ENCODE peak calls at places on chromosomes 2 and 18, in six cellular contexts. One of them, this sample, is unnamed.

GRCh38 chr2:27303093-27304025 is 4.9 kb downstream of the UCN start:
- DNase-seq in body of pancreas: peak; percentile 73
- DNase-seq in lower leg skin: no peak
- DNase-seq in A549: peak; percentile 86
- DNase-seq in foreskin fibroblast: peak; percentile 77
- DNase-seq in left ventricle myocardium inferior: no peak
- DNase-seq in this sample: peak; percentile 80

GRCh38 chr2:199596549-199596948 is 138.8 kb upstream of the SATB2 start:
- DNase-seq in body of pancreas: no peak
- DNase-seq in lower leg skin: no peak
- DNase-seq in A549: peak; percentile 6
- DNase-seq in foreskin fibroblast: peak; percentile 7
- DNase-seq in left ventricle myocardium inferior: no peak
- DNase-seq in this sample: peak; percentile 27

GRCh38 chr2:98445167-98445522 is 487 bp downstream of the INPP4A start:
- DNase-seq in body of pancreas: peak; percentile 25
- DNase-seq in lower leg skin: no peak
- DNase-seq in A549: no peak
- DNase-seq in foreskin fibroblast: peak; percentile 48
- DNase-seq in left ventricle myocardium inferior: no peak
- DNase-seq in this sample: no peak

GRCh38 chr18:45423664-45424063 is 191.6 kb upstream of the SLC14A2 start:
- DNase-seq in body of pancreas: no peak
- DNase-seq in lower leg skin: no peak
- DNase-seq in A549: no peak
- DNase-seq in foreskin fibroblast: no peak
- DNase-seq in left ventricle myocardium inferior: no peak
- DNase-seq in this sample: no peak

GRCh38 chr2:240198226-240198625 is 57.8 kb upstream of the OTOS start:
- DNase-seq in body of pancreas: no peak
- DNase-seq in lower leg skin: no peak
- DNase-seq in A549: no peak
- DNase-seq in foreskin fibroblast: no peak
- DNase-seq in left ventricle myocardium inferior: no peak
- DNase-seq in this sample: no peak

GRCh38 chr2:158745067-158745865 is 49.9 kb upstream of the DAPL1 start:
- DNase-seq in body of pancreas: peak; percentile 45
- DNase-seq in lower leg skin: no peak
- DNase-seq in A549: peak; percentile 37
- DNase-seq in foreskin fibroblast: peak; percentile 76
- DNase-seq in left ventricle myocardium inferior: peak; percentile 24
- DNase-seq in this sample: peak; percentile 89

GRCh38 chr2:127531133-127531709 is 4.3 kb upstream of the MYO7B start:
- DNase-seq in body of pancreas: no peak
- DNase-seq in lower leg skin: no peak
- DNase-seq in A549: no peak
- DNase-seq in foreskin fibroblast: peak; percentile 63
- DNase-seq in left ventricle myocardium inferior: no peak
- DNase-seq in this sample: no peak

GRCh38 chr2:101832114-101832513 is 134.6 kb downstream of the MAP4K4 start:
- DNase-seq in body of pancreas: no peak
- DNase-seq in lower leg skin: no peak
- DNase-seq in A549: no peak
- DNase-seq in foreskin fibroblast: no peak
- DNase-seq in left ventricle myocardium inferior: no peak
- DNase-seq in this sample: peak; percentile 32

GRCh38 chr2:185644828-185645227 is 93.8 kb upstream of the FSIP2 start:
- DNase-seq in body of pancreas: no peak
- DNase-seq in lower leg skin: no peak
- DNase-seq in A549: no peak
- DNase-seq in foreskin fibroblast: no peak
- DNase-seq in left ventricle myocardium inferior: no peak
- DNase-seq in this sample: no peak

GRCh38 chr18:27164905-27165304 is 20.2 kb downstream of the CHST9 start:
- DNase-seq in body of pancreas: no peak
- DNase-seq in lower leg skin: no peak
- DNase-seq in A549: no peak
- DNase-seq in foreskin fibroblast: no peak
- DNase-seq in left ventricle myocardium inferior: no peak
- DNase-seq in this sample: no peak

GRCh38 chr2:71935291-71935848 is 212.3 kb downstream of the CYP26B1 start:
- DNase-seq in body of pancreas: no peak
- DNase-seq in lower leg skin: peak; percentile 73
- DNase-seq in A549: no peak
- DNase-seq in foreskin fibroblast: peak; percentile 79
- DNase-seq in left ventricle myocardium inferior: peak; percentile 71
- DNase-seq in this sample: peak; percentile 31

GRCh38 chr2:127515383-127515915 is 10.8 kb downstream of the IWS1 start:
- DNase-seq in body of pancreas: no peak
- DNase-seq in lower leg skin: no peak
- DNase-seq in A549: no peak
- DNase-seq in foreskin fibroblast: no peak
- DNase-seq in left ventricle myocardium inferior: no peak
- DNase-seq in this sample: peak; percentile 67

GRCh38 chr18:31380912-31381311 is 4.3 kb downstream of the DSG4 start:
- DNase-seq in body of pancreas: no peak
- DNase-seq in lower leg skin: no peak
- DNase-seq in A549: no peak
- DNase-seq in foreskin fibroblast: no peak
- DNase-seq in left ventricle myocardium inferior: no peak
- DNase-seq in this sample: no peak

GRCh38 chr2:35510641-35511040 is 844.9 kb upstream of the CRIM1 start:
- DNase-seq in body of pancreas: no peak
- DNase-seq in lower leg skin: no peak
- DNase-seq in A549: no peak
- DNase-seq in foreskin fibroblast: no peak
- DNase-seq in left ventricle myocardium inferior: no peak
- DNase-seq in this sample: peak; percentile 2

GRCh38 chr18:25111382-25112070 is 240.4 kb downstream of the ZNF521 start:
- DNase-seq in body of pancreas: no peak
- DNase-seq in lower leg skin: no peak
- DNase-seq in A549: no peak
- DNase-seq in foreskin fibroblast: peak; percentile 24
- DNase-seq in left ventricle myocardium inferior: no peak
- DNase-seq in this sample: no peak

GRCh38 chr2:44290271-44290670 is 15.0 kb downstream of the SLC3A1 start:
- DNase-seq in body of pancreas: no peak
- DNase-seq in lower leg skin: no peak
- DNase-seq in A549: no peak
- DNase-seq in foreskin fibroblast: peak; percentile 68
- DNase-seq in left ventricle myocardium inferior: no peak
- DNase-seq in this sample: peak; percentile 63

GRCh38 chr2:102801098-102801718 is 39.4 kb downstream of the TMEM182 start:
- DNase-seq in body of pancreas: no peak
- DNase-seq in lower leg skin: no peak
- DNase-seq in A549: no peak
- DNase-seq in foreskin fibroblast: peak; percentile 14
- DNase-seq in left ventricle myocardium inferior: peak; percentile 63
- DNase-seq in this sample: peak; percentile 33

GRCh38 chr2:162118166-162119031 is 33.6 kb downstream of the GCG start:
- DNase-seq in body of pancreas: peak; percentile 11
- DNase-seq in lower leg skin: no peak
- DNase-seq in A549: no peak
- DNase-seq in foreskin fibroblast: peak; percentile 93
- DNase-seq in left ventricle myocardium inferior: peak; percentile 27
- DNase-seq in this sample: peak; percentile 33

GRCh38 chr2:65661980-65662653 is 229.7 kb upstream of the SPRED2 start:
- DNase-seq in body of pancreas: no peak
- DNase-seq in lower leg skin: no peak
- DNase-seq in A549: no peak
- DNase-seq in foreskin fibroblast: no peak
- DNase-seq in left ventricle myocardium inferior: no peak
- DNase-seq in this sample: peak; percentile 11

GRCh38 chr2:201806442-201806841 is at the start of gene CDK15:
- DNase-seq in body of pancreas: no peak
- DNase-seq in lower leg skin: no peak
- DNase-seq in A549: no peak
- DNase-seq in foreskin fibroblast: peak; percentile 86
- DNase-seq in left ventricle myocardium inferior: no peak
- DNase-seq in this sample: peak; percentile 85

GRCh38 chr2:150538582-150539236 is 51.2 kb upstream of the RND3 start:
- DNase-seq in body of pancreas: no peak
- DNase-seq in lower leg skin: no peak
- DNase-seq in A549: no peak
- DNase-seq in foreskin fibroblast: peak; percentile 84
- DNase-seq in left ventricle myocardium inferior: no peak
- DNase-seq in this sample: peak; percentile 75
- TF ChIP-seq CTCF in body of pancreas: no peak
- TF ChIP-seq CTCF in lower leg skin: no peak
- TF ChIP-seq CTCF in A549: no peak
- TF ChIP-seq CTCF in foreskin fibroblast: no peak
- TF ChIP-seq CTCF in left ventricle myocardium inferior: no peak
- TF ChIP-seq CTCF in this sample: no peak

GRCh38 chr2:182622231-182622630 is 93.8 kb upstream of the DNAJC10 start:
- DNase-seq in body of pancreas: no peak
- DNase-seq in lower leg skin: no peak
- DNase-seq in A549: no peak
- DNase-seq in foreskin fibroblast: no peak
- DNase-seq in left ventricle myocardium inferior: no peak
- DNase-seq in this sample: no peak

GRCh38 chr2:182625814-182626213 is 90.2 kb upstream of the DNAJC10 start:
- DNase-seq in body of pancreas: no peak
- DNase-seq in lower leg skin: no peak
- DNase-seq in A549: no peak
- DNase-seq in foreskin fibroblast: no peak
- DNase-seq in left ventricle myocardium inferior: no peak
- DNase-seq in this sample: no peak

GRCh38 chr2:182616471-182617393 is 99.3 kb upstream of the DNAJC10 start:
- DNase-seq in body of pancreas: no peak
- DNase-seq in lower leg skin: no peak
- DNase-seq in A549: no peak
- DNase-seq in foreskin fibroblast: peak; percentile 43
- DNase-seq in left ventricle myocardium inferior: no peak
- DNase-seq in this sample: peak; percentile 60

GRCh38 chr2:182618672-182619079 is 97.4 kb upstream of the DNAJC10 start:
- DNase-seq in body of pancreas: no peak
- DNase-seq in lower leg skin: no peak
- DNase-seq in A549: no peak
- DNase-seq in foreskin fibroblast: peak; percentile 37
- DNase-seq in left ventricle myocardium inferior: no peak
- DNase-seq in this sample: peak; percentile 43

DNA sequence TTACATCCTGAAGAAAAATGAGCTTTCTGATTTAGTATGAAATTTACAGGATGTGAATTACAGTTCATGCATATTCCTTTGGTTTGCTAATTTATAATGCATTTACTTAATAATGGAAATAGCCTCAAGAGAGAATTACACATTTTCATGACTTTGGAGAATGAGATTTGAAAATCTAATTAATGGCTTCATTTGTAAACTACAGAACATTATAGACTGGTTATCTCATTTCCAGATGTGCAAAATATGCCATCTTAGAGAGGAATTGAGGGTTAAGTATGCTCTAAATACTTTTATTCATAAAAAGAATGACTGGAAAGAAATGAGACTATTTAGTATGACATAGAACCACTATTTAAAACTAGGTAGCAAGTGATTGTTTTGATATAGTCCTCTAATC is 94.2 kb upstream of the DNAJC10 start:
- DNase-seq in body of pancreas: no peak
- DNase-seq in lower leg skin: no peak
- DNase-seq in A549: no peak
- DNase-seq in foreskin fibroblast: no peak
- DNase-seq in left ventricle myocardium inferior: no peak
- DNase-seq in this sample: no peak
- H3K4me3 ChIP-seq in body of pancreas: no peak overlapping the region
- H3K4me3 ChIP-seq in lower leg skin: no peak overlapping the region
- H3K4me3 ChIP-seq in A549: no peak overlapping the region
- H3K4me3 ChIP-seq in foreskin fibroblast: no peak overlapping the region
- H3K4me3 ChIP-seq in left ventricle myocardium inferior: no peak overlapping the region
- H3K4me3 ChIP-seq in this sample: no peak overlapping the region

GRCh38 chr2:30445266-30445821 is 1.7 kb upstream of the LCLAT1 start:
- DNase-seq in body of pancreas: no peak
- DNase-seq in lower leg skin: peak; percentile 50
- DNase-seq in A549: no peak
- DNase-seq in foreskin fibroblast: no peak
- DNase-seq in left ventricle myocardium inferior: no peak
- DNase-seq in this sample: no peak

GRCh38 chr2:30446602-30447148 is 371 bp upstream of the LCLAT1 start:
- DNase-seq in body of pancreas: no peak
- DNase-seq in lower leg skin: no peak
- DNase-seq in A549: no peak
- DNase-seq in foreskin fibroblast: no peak
- DNase-seq in left ventricle myocardium inferior: no peak
- DNase-seq in this sample: peak; percentile 28

GRCh38 chr2:30448308-30448707 is 1.3 kb downstream of the LCLAT1 start:
- DNase-seq in body of pancreas: no peak
- DNase-seq in lower leg skin: no peak
- DNase-seq in A549: no peak
- DNase-seq in foreskin fibroblast: no peak
- DNase-seq in left ventricle myocardium inferior: no peak
- DNase-seq in this sample: no peak

GRCh38 chr2:30450025-30450424 is 3.0 kb downstream of the LCLAT1 start:
- DNase-seq in body of pancreas: peak; percentile 16
- DNase-seq in lower leg skin: no peak
- DNase-seq in A549: no peak
- DNase-seq in foreskin fibroblast: no peak
- DNase-seq in left ventricle myocardium inferior: no peak
- DNase-seq in this sample: no peak

DNA sequence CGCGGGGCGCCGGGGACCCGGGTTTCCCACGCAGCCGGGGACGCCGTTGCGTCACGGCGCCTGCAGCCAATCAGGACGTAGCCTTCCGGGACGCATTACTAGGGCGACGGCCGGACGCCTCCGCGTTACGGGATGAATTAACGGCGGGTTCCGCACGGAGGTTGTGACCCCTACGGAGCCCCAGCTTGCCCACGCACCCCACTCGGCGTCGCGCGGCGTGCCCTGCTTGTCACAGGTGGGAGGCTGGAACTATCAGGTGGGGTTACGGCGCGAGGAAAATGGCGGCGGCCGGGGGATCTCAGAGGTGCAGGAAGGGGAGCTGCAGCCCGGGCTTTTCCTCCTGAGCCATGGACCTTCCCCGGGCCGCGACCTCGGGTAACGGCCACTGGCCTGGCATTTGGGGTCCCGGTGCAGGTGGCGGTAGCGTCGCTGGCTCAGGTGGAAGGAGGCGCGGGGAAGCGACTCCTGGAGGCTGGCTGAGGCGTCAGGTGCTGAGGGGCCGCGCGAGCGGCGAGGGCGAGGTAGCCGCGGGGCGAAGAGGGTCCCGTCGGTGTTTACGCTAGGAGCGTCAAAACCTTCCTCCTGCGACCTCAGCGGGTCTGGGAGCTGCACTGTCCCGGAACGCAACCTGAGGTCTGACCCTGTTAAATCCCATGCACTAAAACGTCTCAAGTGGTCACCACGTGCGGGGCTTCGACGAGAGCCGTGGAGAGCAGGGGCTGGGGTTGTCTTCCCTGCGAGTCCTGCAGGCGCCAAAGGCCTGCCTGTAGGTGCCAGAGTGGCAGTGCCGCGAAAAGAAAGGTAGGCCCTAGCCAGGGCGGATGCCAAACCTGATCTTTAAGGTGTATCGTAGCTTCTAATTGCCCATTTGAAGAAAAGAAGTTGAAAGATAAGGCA is at the start of gene LCLAT1:
- DNase-seq in body of pancreas: peak; percentile 73
- DNase-seq in lower leg skin: peak; percentile 62
- DNase-seq in A549: peak; percentile 75
- DNase-seq in foreskin fibroblast: peak; percentile 94
- DNase-seq in left ventricle myocardium inferior: peak; percentile 89
- DNase-seq in this sample: peak; percentile 71
- TF ChIP-seq CTCF in body of pancreas: peak; percentile 2
- TF ChIP-seq CTCF in lower leg skin: no peak
- TF ChIP-seq CTCF in A549: no peak
- TF ChIP-seq CTCF in foreskin fibroblast: no peak
- TF ChIP-seq CTCF in left ventricle myocardium inferior: peak; percentile 17
- TF ChIP-seq CTCF in this sample: peak; percentile 26

GRCh38 chr2:146412625-146413024 is 1432.2 kb upstream of the ACVR2A start:
- DNase-seq in body of pancreas: no peak
- DNase-seq in lower leg skin: no peak
- DNase-seq in A549: no peak
- DNase-seq in foreskin fibroblast: no peak
- DNase-seq in left ventricle myocardium inferior: no peak
- DNase-seq in this sample: no peak
- H3K4me3 ChIP-seq in body of pancreas: no peak overlapping the region
- H3K4me3 ChIP-seq in lower leg skin: no peak overlapping the region
- H3K4me3 ChIP-seq in A549: no peak overlapping the region
- H3K4me3 ChIP-seq in foreskin fibroblast: no peak overlapping the region
- H3K4me3 ChIP-seq in left ventricle myocardium inferior: no peak overlapping the region
- H3K4me3 ChIP-seq in this sample: no peak overlapping the region